ENCODE peak calls at places on chromosomes 12 and 14, in eight cellular contexts. F is HCT116, Y is GM12878, X is endothelial cell of umbilical vein, V is H1, U is HepG2, Z is K562, R is SK-N-SH. W is an unnamed sample.

GRCh38 chr12:65022960-65023359 is 98.1 kb downstream of the WIF1 start:
- DNase-seq in U (no peak), F (no peak), Y (no peak), V (no peak), X (no peak), R (no peak), Z (no peak), W (no peak)

GRCh38 chr12:52252728-52253328 is 19.8 kb downstream of the KRT7 start:
- DNase-seq in Z (no peak), Y (no peak), R (no peak), V (no peak), U (no peak), X (no peak), F (no peak), W (no peak)

GRCh38 chr12:106601031-106601430 is 18.2 kb downstream of the RFX4 start:
- DNase-seq in Z (peak), Y (no peak), U (peak), F (no peak), V (peak), X (no peak), R (no peak), W (no peak)

GRCh38 chr12:50699149-50699548 is 64.8 kb upstream of the ATF1 start:
- DNase-seq in Y (no peak), X (no peak), Z (no peak), U (peak), F (no peak), V (no peak), R (no peak), W (no peak)

GRCh38 chr12:14259481-14260010 is 105.9 kb upstream of the ATF7IP start:
- DNase-seq in F (no peak), R (no peak), V (no peak), X (no peak), Z (no peak), Y (no peak), U (no peak), W (no peak)

GRCh38 chr12:31645944-31646343 is 13.5 kb upstream of the ETFBKMT start:
- DNase-seq in R (no peak), Y (no peak), Z (no peak), F (no peak), X (no peak), V (no peak), U (no peak), W (no peak)

GRCh38 chr14:80428171-80428570 is 216.9 kb upstream of the DIO2 start:
- DNase-seq in Z (no peak), U (no peak), Y (no peak), F (no peak), X (no peak), V (no peak), R (no peak), W (no peak)

GRCh38 chr14:104092931-104093365 is 7.4 kb downstream of the ASPG start:
- DNase-seq in Y (no peak), Z (no peak), V (peak), X (no peak), R (peak), F (no peak), U (no peak), W (no peak)

GRCh38 chr12:55733021-55733555 is 4.3 kb upstream of the CD63 start:
- DNase-seq in U (no peak), F (no peak), V (no peak), Z (no peak), X (no peak), Y (no peak), R (no peak), W (no peak)

GRCh38 chr14:74035556-74035955 is 16.4 kb downstream of the BBOF1 start:
- DNase-seq in Y (no peak), R (no peak), U (no peak), V (no peak), Z (no peak), X (no peak), F (no peak), W (no peak)

GRCh38 chr12:38614171-38614570 is 291.2 kb downstream of the CPNE8 start:
- DNase-seq in R (no peak), F (no peak), V (no peak), Z (no peak), Y (no peak), X (no peak), U (no peak), W (no peak)

GRCh38 chr14:87241018-87241779 is 751.8 kb downstream of the GALC start:
- DNase-seq in R (no peak), V (no peak), F (no peak), X (no peak), Z (no peak), Y (no peak), U (no peak), W (no peak)

GRCh38 chr12:47545938-47546609 is 159.8 kb downstream of the RPAP3 start:
- DNase-seq in F (no peak), Z (no peak), R (no peak), X (no peak), Y (no peak), U (no peak), V (no peak), W (no peak)

GRCh38 chr12:43501705-43502104 is 50.3 kb downstream of the ADAMTS20 start:
- DNase-seq in F (peak), V (no peak), X (peak), Y (no peak), R (peak), Z (peak), U (peak), W (peak)

GRCh38 chr12:54032220-54032619 is 630 bp upstream of the HOXC5 start:
- DNase-seq in U (no peak), V (no peak), Y (no peak), X (no peak), F (no peak), Z (peak), R (no peak), W (no peak)

GRCh38 chr12:28683371-28683770 is 465.7 kb upstream of the FAR2 start:
- DNase-seq in Z (no peak), U (no peak), R (no peak), X (no peak), V (no peak), F (no peak), Y (no peak), W (peak)

GRCh38 chr12:74663958-74664357 is 126.3 kb downstream of the ATXN7L3B start:
- DNase-seq in Z (no peak), Y (no peak), X (no peak), F (no peak), V (no peak), R (no peak), U (no peak), W (no peak)

GRCh38 chr14:52254086-52254485 is 13.4 kb upstream of the PTGDR start:
- DNase-seq in U (no peak), Y (no peak), Z (no peak), R (no peak), F (no peak), V (no peak), X (no peak), W (no peak)

GRCh38 chr14:24483604-24484252 is 24.3 kb downstream of the CMA1 start:
- DNase-seq in Z (no peak), R (no peak), F (no peak), X (no peak), V (no peak), U (no peak), Y (no peak), W (peak)

GRCh38 chr14:34181308-34181707 is 230.4 kb upstream of the EGLN3 start:
- DNase-seq in U (no peak), X (no peak), R (no peak), Z (no peak), V (no peak), F (no peak), Y (no peak), W (no peak)

GRCh38 chr12:115046805-115047204 is 362.8 kb upstream of the TBX3 start:
- DNase-seq in V (no peak), R (no peak), U (no peak), Y (no peak), F (peak), Z (no peak), X (no peak), W (no peak)

GRCh38 chr12:116737774-116738657 is at the start of the genes RNFT2 and SPRING1:
- DNase-seq in F (peak), R (peak), V (peak), X (peak), U (peak), Z (peak), Y (peak), W (peak)

GRCh38 chr14:87916103-87916885 is 76.7 kb downstream of the GALC start:
- DNase-seq in Y (no peak), Z (no peak), X (no peak), R (peak), F (no peak), V (no peak), U (no peak), W (no peak)

GRCh38 chr12:124680863-124681778 is 113.7 kb upstream of the NCOR2 start:
- DNase-seq in U (peak), Z (peak), Y (peak), F (peak), X (peak), V (no peak), R (peak), W (no peak)

GRCh38 chr14:90760591-90761316 is 55.5 kb downstream of the TTC7B start:
- DNase-seq in Z (peak), U (peak), R (peak), F (no peak), X (peak), Y (no peak), V (peak), W (no peak)

GRCh38 chr14:78674820-78675219 is 504.6 kb downstream of the NRXN3 start:
- DNase-seq in Z (no peak), U (no peak), F (no peak), Y (no peak), X (no peak), R (no peak), V (no peak), W (no peak)

GRCh38 chr14:39440975-39441374 is 8.7 kb upstream of the FBXO33 start:
- DNase-seq in R (no peak), Y (no peak), X (no peak), V (no peak), U (no peak), F (no peak), Z (no peak), W (no peak)

GRCh38 chr14:75280831-75281690 is 2.4 kb downstream of the FOS start:
- DNase-seq in Y (no peak), U (no peak), Z (no peak), F (no peak), X (no peak), V (no peak), R (no peak), W (no peak)

GRCh38 chr12:29148065-29148957 is 767 bp upstream of the FAR2 start:
- DNase-seq in R (peak), U (no peak), V (peak), F (no peak), Y (no peak), Z (peak), X (peak), W (no peak)

GRCh38 chr12:12901158-12901791 is 9.9 kb downstream of the GPRC5A start:
- DNase-seq in X (peak), Y (no peak), Z (no peak), U (peak), R (no peak), V (no peak), F (no peak), W (no peak)

GRCh38 chr12:112182499-112182898 is 57.1 kb downstream of the TRAFD1 start:
- DNase-seq in Y (no peak), Z (no peak), F (no peak), V (no peak), U (no peak), X (no peak), R (no peak), W (no peak)

GRCh38 chr14:31902002-31902401 is 175.1 kb upstream of the ARHGAP5 start:
- DNase-seq in F (peak), Y (no peak), U (peak), X (no peak), R (no peak), Z (peak), V (no peak), W (no peak)
- TF ChIP-seq POLR2AphosphoS5 in F (peak), Y (no peak), U (no peak), X (no peak), R (no peak), Z (no peak), V (no peak), W (no peak)

GRCh38 chr14:61754627-61755381 is 7.4 kb upstream of the SNAPC1 start:
- DNase-seq in V (no peak), Z (no peak), F (no peak), U (no peak), Y (no peak), R (no peak), X (peak), W (no peak)

GRCh38 chr14:61751475-61751989 is 10.7 kb upstream of the SNAPC1 start:
- DNase-seq in Z (no peak), X (no peak), Y (no peak), U (no peak), V (no peak), F (no peak), R (no peak), W (no peak)

GRCh38 chr14:61753631-61754030 is 8.6 kb upstream of the SNAPC1 start:
- DNase-seq in V (no peak), Y (no peak), R (no peak), X (no peak), Z (peak), U (peak), F (no peak), W (no peak)

GRCh38 chr14:61750708-61751474 is 11.3 kb upstream of the SNAPC1 start:
- DNase-seq in R (peak), F (peak), X (peak), Z (peak), V (peak), Y (peak), U (no peak), W (no peak)

DNA sequence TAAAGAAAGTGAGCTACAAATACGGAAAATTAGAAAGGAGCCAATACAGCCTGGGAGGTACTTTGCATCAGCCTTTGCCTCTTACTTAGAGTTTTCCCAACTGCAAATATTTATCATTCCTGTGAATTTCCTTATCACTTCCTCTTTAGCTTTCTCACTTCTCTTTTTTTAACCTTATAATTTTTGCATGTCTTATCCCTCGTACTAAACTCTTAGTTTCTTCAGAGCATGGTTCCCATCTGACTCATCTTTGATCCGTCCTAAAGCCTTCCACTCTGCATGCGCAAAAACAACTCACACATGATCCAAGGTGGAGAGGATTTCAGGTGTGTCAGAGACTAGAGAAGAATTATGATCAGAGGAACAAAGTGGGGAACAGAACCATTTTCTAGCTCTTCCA is 9.6 kb upstream of the SNAPC1 start:
- DNase-seq in R (no peak), U (no peak), Y (peak), V (no peak), F (no peak), X (peak), Z (no peak), W (no peak)
- H3K9ac ChIP-seq in R (no peak), U (no peak), Y (no peak), V (no peak), F (no peak), X (no peak), Z (no peak), W (no peak)

GRCh38 chr14:64112859-64113258 is 181.3 kb downstream of the ESR2 start:
- DNase-seq in V (no peak), X (no peak), Z (no peak), U (no peak), R (no peak), F (no peak), Y (no peak), W (no peak)
- H3K4me3 ChIP-seq in V (no peak), X (no peak), Z (no peak), U (no peak), R (no peak), F (no peak), Y (no peak), W (no peak)

GRCh38 chr12:120242275-120242799 is 23.2 kb downstream of the PXN start:
- DNase-seq in V (no peak), Y (no peak), U (no peak), X (peak), Z (peak), F (no peak), R (no peak), W (no peak)
- TF ChIP-seq POLR2AphosphoS5 in V (no peak), Y (no peak), U (no peak), X (peak), Z (peak), F (no peak), R (no peak), W (no peak)